ENCODE peak calls at places on chromosomes 16 and 17, in four cellular contexts. One of them, this sample, is unnamed.

GRCh38 chr17:13561606-13562270 is 40.0 kb downstream of the HS3ST3A1 start:
- DNase-seq in H1: no peak
- DNase-seq in GM12878: no peak
- DNase-seq in K562: no peak
- DNase-seq in this sample: no peak

GRCh38 chr16:8625491-8626087 is 4.1 kb downstream of the METTL22 start:
- DNase-seq in H1: no peak
- DNase-seq in GM12878: no peak
- DNase-seq in K562: no peak
- DNase-seq in this sample: no peak

GRCh38 chr16:3791701-3792100 is 74.4 kb upstream of the TRAP1 start:
- DNase-seq in K562: no peak
- DNase-seq in GM12878: no peak
- DNase-seq in H1: no peak
- DNase-seq in this sample: no peak

GRCh38 chr16:81625544-81626152 is 153.4 kb upstream of the PLCG2 start:
- DNase-seq in H1: no peak
- DNase-seq in K562: peak
- DNase-seq in GM12878: no peak
- DNase-seq in this sample: no peak

GRCh38 chr16:87965973-87966667 is 14.9 kb downstream of the BANP start:
- DNase-seq in K562: no peak
- DNase-seq in H1: no peak
- DNase-seq in GM12878: no peak
- DNase-seq in this sample: no peak

GRCh38 chr16:9092282-9092962 is 978 bp downstream of the HAPSTR1 start:
- DNase-seq in GM12878: no peak
- DNase-seq in K562: peak
- DNase-seq in H1: no peak
- DNase-seq in this sample: no peak

GRCh38 chr16:23119570-23119969 is 29.7 kb downstream of the USP31 start:
- DNase-seq in K562: no peak
- DNase-seq in GM12878: no peak
- DNase-seq in H1: no peak
- DNase-seq in this sample: no peak

GRCh38 chr17:31559647-31560501 is 168.4 kb downstream of the RAB11FIP4 start:
- DNase-seq in H1: no peak
- DNase-seq in K562: no peak
- DNase-seq in GM12878: no peak
- DNase-seq in this sample: no peak

DNA sequence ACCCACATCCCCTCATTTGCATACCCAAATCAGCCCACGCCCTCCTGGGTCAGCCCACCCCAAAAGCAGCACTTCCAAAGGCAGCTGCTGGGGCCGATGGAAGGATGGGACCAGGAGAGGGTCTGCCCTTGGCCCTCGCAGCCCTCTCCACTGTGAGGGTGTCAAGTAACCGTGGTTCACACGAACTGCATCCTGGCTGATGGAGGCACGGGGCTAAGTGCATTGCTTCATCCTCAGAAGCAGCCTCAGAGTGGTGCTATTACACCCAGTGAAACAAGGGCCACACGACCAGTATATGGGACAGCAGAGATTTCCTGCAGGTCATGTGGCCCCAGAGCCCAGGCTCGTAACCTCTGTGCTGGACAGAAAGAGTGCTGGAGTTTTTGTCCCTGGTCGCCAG is 13.2 kb upstream of the ATP2A3 start:
- DNase-seq in K562: no peak
- DNase-seq in H1: no peak
- DNase-seq in GM12878: no peak
- DNase-seq in this sample: no peak
- TF ChIP-seq EGR1 in K562: no peak
- TF ChIP-seq EGR1 in H1: no peak
- TF ChIP-seq EGR1 in GM12878: no peak
- TF ChIP-seq EGR1 in this sample: no peak

GRCh38 chr16:10170016-10170415 is 12.2 kb downstream of the GRIN2A start:
- DNase-seq in GM12878: no peak
- DNase-seq in H1: no peak
- DNase-seq in K562: no peak
- DNase-seq in this sample: no peak
- TF ChIP-seq MAX in GM12878: no peak
- TF ChIP-seq MAX in H1: no peak
- TF ChIP-seq MAX in K562: no peak
- TF ChIP-seq MAX in this sample: no peak

DNA sequence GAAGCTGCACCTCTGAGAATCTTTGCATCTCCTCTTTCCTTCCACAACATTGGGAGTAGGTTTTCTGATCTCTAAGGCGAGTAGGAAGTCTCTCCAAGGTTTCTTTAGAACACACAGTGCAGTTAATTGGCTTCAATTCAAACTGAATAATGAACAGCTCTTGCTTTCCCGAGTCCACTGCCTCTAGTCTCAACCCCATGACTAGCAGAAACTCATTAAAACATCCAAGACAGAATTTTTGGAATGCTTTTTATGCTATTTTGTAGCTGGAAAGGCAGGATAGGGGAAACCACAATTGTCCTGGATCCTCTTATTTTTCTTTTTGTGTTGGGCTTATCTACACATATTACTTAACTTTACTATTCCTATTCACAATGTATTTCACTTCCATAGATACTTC is 206.6 kb downstream of the CDH8 start:
- DNase-seq in GM12878: no peak
- DNase-seq in H1: no peak
- DNase-seq in K562: no peak
- DNase-seq in this sample: no peak
- TF ChIP-seq EGR1 in GM12878: no peak
- TF ChIP-seq EGR1 in H1: no peak
- TF ChIP-seq EGR1 in K562: no peak
- TF ChIP-seq EGR1 in this sample: no peak

GRCh38 chr17:16439867-16440351 is 24.5 kb downstream of the TRPV2 start:
- DNase-seq in GM12878: no peak
- DNase-seq in K562: no peak
- DNase-seq in H1: no peak
- DNase-seq in this sample: no peak
- TF ChIP-seq MAX in GM12878: no peak
- TF ChIP-seq MAX in K562: no peak
- TF ChIP-seq MAX in H1: no peak
- TF ChIP-seq MAX in this sample: no peak

GRCh38 chr16:85522842-85523601 is 90.1 kb upstream of the GSE1 start:
- DNase-seq in K562: no peak
- DNase-seq in H1: no peak
- DNase-seq in GM12878: no peak
- DNase-seq in this sample: no peak
- TF ChIP-seq EGR1 in K562: no peak
- TF ChIP-seq EGR1 in H1: no peak
- TF ChIP-seq EGR1 in GM12878: no peak
- TF ChIP-seq EGR1 in this sample: no peak

GRCh38 chr16:12177643-12178042 is 201.1 kb downstream of the SNX29 start:
- DNase-seq in K562: no peak
- DNase-seq in H1: no peak
- DNase-seq in GM12878: no peak
- DNase-seq in this sample: no peak

GRCh38 chr16:12182202-12182601 is 205.7 kb downstream of the SNX29 start:
- DNase-seq in GM12878: no peak
- DNase-seq in K562: no peak
- DNase-seq in H1: no peak
- DNase-seq in this sample: no peak

GRCh38 chr16:12176051-12176450 is 199.5 kb downstream of the SNX29 start:
- DNase-seq in K562: no peak
- DNase-seq in H1: no peak
- DNase-seq in GM12878: no peak
- DNase-seq in this sample: no peak

GRCh38 chr16:12173121-12173520 is 196.6 kb downstream of the SNX29 start:
- DNase-seq in K562: no peak
- DNase-seq in H1: no peak
- DNase-seq in GM12878: no peak
- DNase-seq in this sample: no peak

GRCh38 chr16:12178251-12178990 is 201.9 kb downstream of the SNX29 start:
- DNase-seq in H1: no peak
- DNase-seq in K562: no peak
- DNase-seq in GM12878: no peak
- DNase-seq in this sample: no peak
- TF ChIP-seq MAX in H1: no peak
- TF ChIP-seq MAX in K562: no peak
- TF ChIP-seq MAX in GM12878: no peak
- TF ChIP-seq MAX in this sample: no peak